ENCODE peak calls at places on chromosomes 2 and 18, in eight cellular contexts. W, R, N, A, B, Y, C and L are unnamed samples.

GRCh38 chr2:80153151-80153550 is 151.4 kb downstream of the LRRTM1 start:
- DNase-seq in A (no peak), C (no peak), W (no peak), B (no peak), R (no peak), Y (no peak), N (no peak), L (no peak)

GRCh38 chr2:16044946-16045456 is 104.7 kb downstream of the MYCN start:
- DNase-seq in B (no peak), A (no peak), Y (no peak), C (no peak), N (no peak), W (no peak), R (no peak), L (no peak)

GRCh38 chr2:176096243-176096985 is 3.2 kb upstream of the HOXD12 start:
- DNase-seq in R (no peak), A (no peak), W (peak), B (no peak), Y (no peak), N (no peak), C (peak), L (no peak)

GRCh38 chr2:240584486-240585031 is 2.0 kb upstream of the CAPN10 start:
- DNase-seq in B (no peak), A (peak), W (peak), R (no peak), C (no peak), Y (no peak), N (no peak), L (no peak)

GRCh38 chr2:8553643-8554042 is 128.2 kb upstream of the ID2 start:
- DNase-seq in A (no peak), B (no peak), C (no peak), W (peak), Y (no peak), R (no peak), N (no peak), L (no peak)

GRCh38 chr2:20781656-20782265 is 41.1 kb downstream of the LDAH start:
- DNase-seq in N (no peak), B (peak), C (no peak), Y (no peak), R (no peak), W (peak), A (peak), L (no peak)

GRCh38 chr2:9001778-9002177 is 1.7 kb downstream of the MBOAT2 start:
- DNase-seq in N (no peak), R (no peak), Y (no peak), C (no peak), B (no peak), A (no peak), W (no peak), L (no peak)

GRCh38 chr2:55296393-55296792 is 27.4 kb upstream of the MTIF2 start:
- DNase-seq in Y (no peak), N (no peak), A (no peak), R (no peak), C (no peak), W (no peak), B (no peak), L (no peak)

GRCh38 chr2:71995067-71995665 is 152.5 kb downstream of the CYP26B1 start:
- DNase-seq in A (no peak), N (no peak), B (peak), R (no peak), Y (no peak), W (peak), C (no peak), L (no peak)

GRCh38 chr18:10365021-10365420 is 89.4 kb upstream of the APCDD1 start:
- DNase-seq in W (no peak), R (no peak), C (no peak), Y (no peak), N (no peak), A (no peak), B (no peak), L (no peak)

GRCh38 chr18:40016405-40016804 is 1938.6 kb upstream of the PIK3C3 start:
- DNase-seq in A (no peak), R (no peak), W (no peak), N (no peak), C (no peak), B (no peak), Y (no peak), L (no peak)

GRCh38 chr2:673615-674318 is 3.4 kb downstream of the TMEM18 start:
- DNase-seq in Y (no peak), R (no peak), B (no peak), C (no peak), W (peak), N (no peak), A (peak), L (no peak)

GRCh38 chr2:53559302-53559967 is 208.2 kb upstream of the CHAC2 start:
- DNase-seq in Y (no peak), B (peak), C (no peak), A (no peak), R (no peak), N (no peak), W (peak), L (no peak)

GRCh38 chr18:46281185-46282176 is 177.3 kb downstream of the HAUS1 start:
- DNase-seq in Y (peak), C (peak), B (peak), N (peak), A (peak), R (no peak), W (peak), L (peak)

GRCh38 chr2:50720695-50721314 is 311.1 kb downstream of the NRXN1 start:
- DNase-seq in A (peak), Y (no peak), N (no peak), B (no peak), R (no peak), C (no peak), W (no peak), L (no peak)

GRCh38 chr18:26226229-26227050 is at the start of gene TAF4B:
- DNase-seq in C (peak), R (peak), N (peak), W (peak), Y (peak), A (peak), B (peak), L (peak)

GRCh38 chr2:170966648-170967396 is 37.8 kb downstream of the GORASP2 start:
- DNase-seq in Y (no peak), C (no peak), R (no peak), B (no peak), W (peak), A (peak), N (no peak), L (no peak)

GRCh38 chr2:97728091-97728596 is 14.8 kb downstream of the ZAP70 start:
- DNase-seq in W (peak), C (no peak), B (no peak), A (no peak), Y (no peak), N (no peak), R (no peak), L (no peak)

GRCh38 chr2:237747189-237747588 is 51.4 kb upstream of the RBM44 start:
- DNase-seq in C (no peak), N (no peak), R (no peak), B (no peak), Y (no peak), A (no peak), W (no peak), L (no peak)

GRCh38 chr2:73116182-73116960 is 3.6 kb upstream of the RAB11FIP5 start:
- DNase-seq in A (no peak), R (no peak), B (no peak), C (no peak), N (no peak), Y (no peak), W (no peak), L (no peak)